ENCODE peak calls at places on chromosomes 6 and 20, in eight cellular contexts. K, X, L, C, G, Y, D and Q are unnamed samples.
A peak's percentile ranks its signal among the peaks of the same experiment; 100 is the strongest.

GRCh38 chr20:44477151-44477550 is 1.5 kb downstream of the TTPAL start:
- DNase-seq in K (no peak), X (no peak), L (no peak), C (no peak), G (no peak), Y (no peak), D (no peak), Q (no peak)

GRCh38 chr6:82085701-82086100 is 161.8 kb downstream of the IBTK start:
- DNase-seq in K (no peak), X (no peak), L (no peak), C (no peak), G (no peak), Y (no peak), D (no peak), Q (no peak)

GRCh38 chr6:36324191-36324590 is 12.5 kb downstream of the BNIP5 start:
- DNase-seq in K (no peak), X (no peak), L (no peak), C (no peak), G (no peak), Y (no peak), D (no peak), Q (no peak)

GRCh38 chr6:83073620-83074019 is 6.1 kb downstream of the DOP1A start:
- DNase-seq in K (no peak), X (no peak), L (no peak), C (no peak), G (no peak), Y (no peak), D (no peak), Q (no peak)

GRCh38 chr6:144104898-144105487 is 9.6 kb upstream of the SF3B5 start:
- DNase-seq in K (no peak), X (peak; percentile 92), L (peak; percentile 32), C (peak; percentile 75), G (no peak), Y (peak; percentile 62), D (peak; percentile 79), Q (peak; percentile 36)

GRCh38 chr6:107704377-107705013 is 119.6 kb downstream of the SCML4 start:
- DNase-seq in K (peak; percentile 41), X (peak; percentile 66), L (no peak), C (peak; percentile 52), G (no peak), Y (peak; percentile 28), D (peak; percentile 68), Q (no peak)

GRCh38 chr6:125872259-125872921 is 81.6 kb downstream of the NCOA7 start:
- DNase-seq in K (no peak), X (no peak), L (no peak), C (no peak), G (no peak), Y (no peak), D (peak; percentile 25), Q (no peak)

GRCh38 chr20:20404546-20405092 is 36.7 kb downstream of the INSM1 start:
- DNase-seq in K (no peak), X (peak; percentile 12), L (no peak), C (no peak), G (no peak), Y (no peak), D (no peak), Q (no peak)

GRCh38 chr6:7974932-7975763 is 64.6 kb upstream of the TXNDC5 start:
- DNase-seq in K (no peak), X (no peak), L (no peak), C (peak; percentile 90), G (no peak), Y (peak; percentile 94), D (peak; percentile 92), Q (no peak)

GRCh38 chr6:14316911-14317535 is 199.5 kb downstream of the CD83 start:
- DNase-seq in K (peak; percentile 52), X (peak; percentile 94), L (peak; percentile 14), C (no peak), G (no peak), Y (no peak), D (no peak), Q (no peak)

GRCh38 chr6:135047324-135047723 is 7.3 kb downstream of the HBS1L start:
- DNase-seq in K (no peak), X (no peak), L (no peak), C (no peak), G (no peak), Y (no peak), D (no peak), Q (no peak)

GRCh38 chr20:8385247-8385646 is 253.2 kb downstream of the PLCB1 start:
- DNase-seq in K (no peak), X (peak; percentile 10), L (no peak), C (peak; percentile 53), G (no peak), Y (no peak), D (peak; percentile 65), Q (peak; percentile 67)

GRCh38 chr20:21902391-21902790 is 196.9 kb downstream of the PAX1 start:
- DNase-seq in K (no peak), X (no peak), L (no peak), C (no peak), G (no peak), Y (no peak), D (no peak), Q (no peak)

GRCh38 chr6:137044366-137045220 is at the start of gene IL20RA:
- DNase-seq in K (peak; percentile 59), X (peak; percentile 91), L (peak; percentile 7), C (peak; percentile 30), G (no peak), Y (no peak), D (no peak), Q (no peak)